ENCODE peak calls at places on chromosomes 5 and 9, in ten cellular contexts. M is amygdala; S is omental fat pad; V is T-helper 2 cell; L is neural progenitor cell; F is neural crest cell; P is LHCN-M2; A is Jurkat, Clone E6-1; R is GM04503; T is WTC11. N is an unnamed sample.

GRCh38 chr5:175889910-175890684 is 18.7 kb downstream of the CPLX2 start:
- DNase-seq in M (no peak), S (no peak), V (no peak), L (no peak), F (no peak), P (no peak), A (no peak), R (no peak), T (no peak), N (peak)

GRCh38 chr9:2174321-2174720 is 159.2 kb downstream of the SMARCA2 start:
- DNase-seq in M (no peak), S (no peak), V (no peak), L (no peak), F (no peak), P (no peak), A (no peak), R (no peak), T (no peak), N (no peak)

GRCh38 chr9:115456515-115456914 is 338.6 kb upstream of the TNC start:
- DNase-seq in M (no peak), S (no peak), V (no peak), L (no peak), F (no peak), P (no peak), A (no peak), R (peak), T (no peak), N (no peak)

GRCh38 chr5:82987188-82987587 is 90.0 kb downstream of the TMEM167A start:
- DNase-seq in M (no peak), S (no peak), V (no peak), L (no peak), F (no peak), P (no peak), A (no peak), R (no peak), T (no peak), N (no peak)

GRCh38 chr5:131814990-131815389 is 18.2 kb upstream of the FNIP1 start:
- DNase-seq in M (no peak), S (no peak), V (no peak), L (no peak), F (no peak), P (peak), A (no peak), R (peak), T (no peak), N (no peak)

GRCh38 chr9:38046669-38047300 is 22.2 kb downstream of the SHB start:
- DNase-seq in M (no peak), S (no peak), V (no peak), L (no peak), F (no peak), P (peak), A (no peak), R (peak), T (no peak), N (no peak)

GRCh38 chr5:105708442-105708841 is 1962.3 kb downstream of the EFNA5 start:
- DNase-seq in M (no peak), S (no peak), V (no peak), L (no peak), F (no peak), P (no peak), A (no peak), R (no peak), T (no peak), N (no peak)

GRCh38 chr9:133162802-133163558 is 734 bp downstream of the GBGT1 start:
- DNase-seq in M (no peak), S (no peak), V (no peak), L (peak), F (no peak), P (no peak), A (no peak), R (no peak), T (peak), N (no peak)

N was measured in NCI-H1105.